ENCODE peak calls at places on chromosomes 1 and 21, in seven cellular contexts. One of them, this sample, is unnamed. For H3K4me1, the result is how much of the 10 kb centered on the place peaks cover.

GRCh38 chr1:27391511-27392095 is 819 bp upstream of the GPR3 start:
- DNase-seq in psoas muscle: peak
- DNase-seq in PC-3: peak
- DNase-seq in endothelial cell of umbilical vein: peak
- DNase-seq in prostate gland: peak
- DNase-seq in ovary: peak
- DNase-seq in stomach: peak
- DNase-seq in this sample: no peak

GRCh38 chr1:239814306-239814881 is 277.3 kb upstream of the FMN2 start:
- DNase-seq in endothelial cell of umbilical vein: no peak
- DNase-seq in ovary: peak
- DNase-seq in psoas muscle: no peak
- DNase-seq in stomach: no peak
- DNase-seq in PC-3: peak
- DNase-seq in prostate gland: no peak
- DNase-seq in this sample: no peak

GRCh38 chr1:207032528-207033017 is at the start of gene C1orf116:
- DNase-seq in psoas muscle: no peak
- DNase-seq in endothelial cell of umbilical vein: no peak
- DNase-seq in prostate gland: peak
- DNase-seq in PC-3: peak
- DNase-seq in stomach: peak
- DNase-seq in ovary: no peak
- DNase-seq in this sample: no peak

GRCh38 chr21:25955646-25956045 is 214.9 kb downstream of the APP start:
- DNase-seq in stomach: no peak
- DNase-seq in endothelial cell of umbilical vein: no peak
- DNase-seq in ovary: no peak
- DNase-seq in prostate gland: no peak
- DNase-seq in psoas muscle: no peak
- DNase-seq in PC-3: no peak
- DNase-seq in this sample: no peak

GRCh38 chr21:38221594-38221993 is 35.2 kb upstream of the KCNJ15 start:
- DNase-seq in PC-3: no peak
- DNase-seq in psoas muscle: no peak
- DNase-seq in prostate gland: no peak
- DNase-seq in ovary: no peak
- DNase-seq in endothelial cell of umbilical vein: no peak
- DNase-seq in stomach: no peak
- DNase-seq in this sample: no peak

GRCh38 chr1:143665606-143666005 is 306.2 kb downstream of the FAM72C start:
- DNase-seq in ovary: no peak
- DNase-seq in PC-3: no peak
- DNase-seq in prostate gland: no peak
- DNase-seq in endothelial cell of umbilical vein: no peak
- DNase-seq in stomach: no peak
- DNase-seq in psoas muscle: no peak
- DNase-seq in this sample: no peak

GRCh38 chr1:70909262-70909817 is 138.3 kb downstream of the PTGER3 start:
- DNase-seq in ovary: no peak
- DNase-seq in psoas muscle: no peak
- DNase-seq in prostate gland: no peak
- DNase-seq in PC-3: no peak
- DNase-seq in stomach: no peak
- DNase-seq in endothelial cell of umbilical vein: no peak
- DNase-seq in this sample: no peak

GRCh38 chr1:150165622-150166612 is 16.2 kb downstream of the PLEKHO1 start:
- DNase-seq in psoas muscle: no peak
- DNase-seq in endothelial cell of umbilical vein: peak
- DNase-seq in ovary: peak
- DNase-seq in PC-3: peak
- DNase-seq in prostate gland: no peak
- DNase-seq in stomach: peak
- DNase-seq in this sample: peak

GRCh38 chr1:46489638-46490602 is at the start of gene DMBX1:
- DNase-seq in psoas muscle: peak
- DNase-seq in PC-3: peak
- DNase-seq in ovary: no peak
- DNase-seq in endothelial cell of umbilical vein: no peak
- DNase-seq in prostate gland: peak
- DNase-seq in stomach: peak
- DNase-seq in this sample: no peak

GRCh38 chr1:6365047-6365446 is 28.5 kb downstream of the ACOT7 start:
- DNase-seq in endothelial cell of umbilical vein: no peak
- DNase-seq in stomach: no peak
- DNase-seq in psoas muscle: no peak
- DNase-seq in PC-3: peak
- DNase-seq in prostate gland: no peak
- DNase-seq in ovary: no peak
- DNase-seq in this sample: no peak

GRCh38 chr1:235426680-235427079 is 59.5 kb downstream of the TBCE start:
- DNase-seq in endothelial cell of umbilical vein: no peak
- DNase-seq in stomach: no peak
- DNase-seq in ovary: no peak
- DNase-seq in psoas muscle: no peak
- DNase-seq in PC-3: no peak
- DNase-seq in prostate gland: no peak
- DNase-seq in this sample: no peak

GRCh38 chr1:172793823-172794222 is 134.9 kb downstream of the FASLG start:
- DNase-seq in stomach: no peak
- DNase-seq in endothelial cell of umbilical vein: no peak
- DNase-seq in psoas muscle: no peak
- DNase-seq in prostate gland: no peak
- DNase-seq in PC-3: no peak
- DNase-seq in ovary: no peak
- DNase-seq in this sample: no peak

GRCh38 chr1:28278763-28279162 is 19.4 kb downstream of the SESN2 start:
- DNase-seq in stomach: no peak
- DNase-seq in prostate gland: no peak
- DNase-seq in endothelial cell of umbilical vein: no peak
- DNase-seq in ovary: no peak
- DNase-seq in PC-3: no peak
- DNase-seq in psoas muscle: no peak
- DNase-seq in this sample: no peak

GRCh38 chr1:102466487-102466886 is 469.8 kb upstream of the OLFM3 start:
- DNase-seq in ovary: no peak
- DNase-seq in stomach: no peak
- DNase-seq in PC-3: no peak
- DNase-seq in prostate gland: no peak
- DNase-seq in endothelial cell of umbilical vein: no peak
- DNase-seq in psoas muscle: no peak
- DNase-seq in this sample: no peak

DNA sequence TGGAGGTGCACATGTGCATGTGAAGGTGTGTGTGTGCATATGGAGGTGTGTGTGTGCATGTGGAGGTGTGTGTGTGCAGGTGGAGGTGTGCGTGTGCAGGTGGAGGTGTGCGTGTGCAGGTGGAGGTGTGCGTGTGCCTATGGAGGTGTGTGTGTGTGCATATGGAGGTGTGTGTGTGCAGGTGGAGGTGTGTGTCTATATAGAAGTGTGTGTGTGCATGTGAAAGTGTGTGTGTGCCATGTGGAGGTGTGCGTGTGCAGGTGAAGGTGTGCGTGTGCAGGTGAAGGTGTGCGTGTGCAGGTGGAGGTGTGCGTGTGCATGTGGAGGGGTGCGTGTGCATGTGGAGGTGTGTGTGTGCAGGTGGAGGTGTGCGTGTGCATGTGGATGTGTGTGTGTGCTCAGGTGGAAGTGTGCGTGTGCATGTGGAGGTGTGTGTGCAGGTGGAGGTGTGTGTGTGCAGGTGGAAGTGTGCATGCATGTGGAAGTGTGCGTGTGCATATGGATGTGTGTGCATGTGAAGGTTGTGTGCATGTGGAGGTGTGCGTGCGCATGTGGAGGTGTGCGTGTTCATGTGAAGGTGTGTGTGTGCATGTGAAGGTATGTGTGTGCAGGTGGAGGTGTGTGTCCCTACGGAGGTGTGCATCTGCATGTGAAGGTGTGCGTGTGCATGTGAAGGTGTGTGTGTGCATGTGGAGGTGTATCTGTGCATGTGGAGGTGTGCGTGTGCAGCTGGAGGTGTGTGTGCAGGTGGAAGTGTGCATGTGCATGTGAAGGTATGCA is 13.5 kb downstream of the C1orf74 start:
- DNase-seq in stomach: no peak
- DNase-seq in ovary: no peak
- DNase-seq in psoas muscle: no peak
- DNase-seq in prostate gland: no peak
- DNase-seq in endothelial cell of umbilical vein: no peak
- DNase-seq in PC-3: no peak
- DNase-seq in this sample: no peak
- H3K4me3 ChIP-seq in stomach: peak
- H3K4me3 ChIP-seq in ovary: no peak
- H3K4me3 ChIP-seq in psoas muscle: no peak
- H3K4me3 ChIP-seq in prostate gland: no peak
- H3K4me3 ChIP-seq in endothelial cell of umbilical vein: no peak
- H3K4me3 ChIP-seq in PC-3: no peak
- H3K4me3 ChIP-seq in this sample: no peak

DNA sequence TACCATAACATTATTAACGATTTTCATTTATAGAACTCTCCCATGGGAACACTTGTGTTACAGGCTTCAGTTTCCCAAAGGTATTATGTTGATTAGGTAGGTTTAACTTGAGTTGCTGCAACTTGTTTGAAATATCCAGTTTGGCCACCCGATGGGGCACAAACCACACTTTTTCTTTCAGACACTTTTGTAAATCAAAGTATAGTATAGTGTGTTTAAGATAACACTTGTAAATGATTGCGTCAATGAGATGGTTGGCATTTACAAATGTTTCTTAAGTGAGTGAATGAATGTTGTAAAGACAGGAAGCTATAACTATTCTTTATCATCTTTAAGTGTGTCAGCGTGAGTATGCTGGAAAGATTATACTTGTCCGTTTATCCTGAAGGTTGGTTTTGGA is 4.3 kb downstream of the XPR1 start:
- DNase-seq in prostate gland: no peak
- DNase-seq in ovary: no peak
- DNase-seq in endothelial cell of umbilical vein: peak
- DNase-seq in PC-3: peak
- DNase-seq in psoas muscle: no peak
- DNase-seq in stomach: no peak
- DNase-seq in this sample: no peak
- H3K4me1 ChIP-seq in prostate gland: under half
- H3K4me1 ChIP-seq in ovary: under half
- H3K4me1 ChIP-seq in endothelial cell of umbilical vein: under half
- H3K4me1 ChIP-seq in PC-3: under half
- H3K4me1 ChIP-seq in psoas muscle: half or more
- H3K4me1 ChIP-seq in stomach: under half
- H3K4me1 ChIP-seq in this sample: under half

GRCh38 chr1:61842863-61843514 is 100.7 kb downstream of the PATJ start:
- DNase-seq in ovary: no peak
- DNase-seq in PC-3: peak
- DNase-seq in psoas muscle: no peak
- DNase-seq in prostate gland: peak
- DNase-seq in stomach: no peak
- DNase-seq in endothelial cell of umbilical vein: peak
- DNase-seq in this sample: no peak
- TF ChIP-seq CTCF in ovary: no peak
- TF ChIP-seq CTCF in PC-3: peak
- TF ChIP-seq CTCF in psoas muscle: no peak
- TF ChIP-seq CTCF in prostate gland: no peak
- TF ChIP-seq CTCF in stomach: no peak
- TF ChIP-seq CTCF in endothelial cell of umbilical vein: peak
- TF ChIP-seq CTCF in this sample: peak

DNA sequence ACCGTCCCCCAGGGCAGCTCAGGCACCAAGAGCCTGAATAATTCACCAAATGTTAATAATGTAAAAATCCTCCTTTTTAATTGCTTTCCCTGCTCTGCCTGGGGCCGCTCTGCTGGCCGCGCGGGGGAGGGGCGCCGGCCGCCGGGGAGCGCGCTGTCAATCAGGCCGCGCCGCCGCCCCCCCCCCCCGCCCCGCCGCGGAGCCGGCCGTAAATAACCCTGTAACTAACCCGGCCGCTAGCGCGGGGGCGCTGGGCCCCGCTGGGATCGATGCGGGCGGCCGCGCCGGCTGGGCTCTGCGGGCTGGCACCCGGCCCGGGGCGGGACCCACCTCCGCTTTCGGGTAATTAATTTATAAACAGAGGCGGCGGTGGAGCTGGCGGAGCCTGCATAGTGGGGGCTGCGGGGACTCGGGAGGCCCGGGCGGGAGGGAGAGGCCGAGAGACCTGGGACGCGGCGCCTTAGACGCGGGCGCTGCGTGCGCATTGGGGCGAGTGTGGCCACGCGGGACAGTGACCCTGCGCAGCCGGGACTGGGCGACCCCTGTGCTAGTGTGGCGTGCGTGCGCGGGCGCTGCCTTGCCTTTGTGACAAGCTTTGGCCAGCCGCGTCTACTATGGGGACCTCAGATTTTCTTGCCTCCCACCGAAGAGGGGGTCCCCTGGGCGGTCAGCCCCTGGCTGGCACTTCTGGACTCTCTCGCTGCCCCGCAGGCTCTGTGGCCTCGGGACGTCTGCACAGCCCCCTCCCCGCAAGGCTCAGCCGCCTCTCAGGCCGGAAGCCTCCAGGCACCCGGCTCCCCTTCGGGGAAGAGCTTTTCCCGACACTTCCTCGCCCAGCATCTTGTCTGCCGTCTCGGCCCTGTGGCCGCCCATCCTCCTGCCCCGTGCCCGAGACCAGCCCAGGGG is 16.7 kb downstream of the SAMD11 start:
- DNase-seq in endothelial cell of umbilical vein: peak
- DNase-seq in stomach: peak
- DNase-seq in psoas muscle: peak
- DNase-seq in PC-3: peak
- DNase-seq in prostate gland: no peak
- DNase-seq in ovary: peak
- DNase-seq in this sample: peak
- H3K4me3 ChIP-seq in endothelial cell of umbilical vein: peak
- H3K4me3 ChIP-seq in stomach: peak
- H3K4me3 ChIP-seq in psoas muscle: peak
- H3K4me3 ChIP-seq in PC-3: peak
- H3K4me3 ChIP-seq in prostate gland: peak
- H3K4me3 ChIP-seq in ovary: peak
- H3K4me3 ChIP-seq in this sample: no peak